ENCODE peak calls at places on chromosomes 7 and 10, in six cellular contexts. F, S, A, D, R and L are unnamed samples. For H3K4me1 and H3K36me3, the result is how much of the 10 kb centered on the place peaks cover.

GRCh38 chr10:13294156-13294555 is 5.7 kb downstream of the PHYH start:
- DNase-seq in A (no peak), R (no peak), S (no peak), F (no peak), D (no peak), L (no peak)

GRCh38 chr10:123891147-123892011 is at the start of gene CPXM2:
- DNase-seq in S (peak), F (no peak), D (no peak), A (peak), R (no peak), L (no peak)

GRCh38 chr7:116528008-116528789 is 3.4 kb downstream of the CAV1 start:
- DNase-seq in D (no peak), F (no peak), A (peak), S (peak), R (no peak), L (peak)

GRCh38 chr7:34070486-34071323 is 165.4 kb downstream of the BMPER start:
- DNase-seq in D (no peak), A (no peak), F (no peak), R (no peak), S (no peak), L (no peak)

GRCh38 chr7:17696422-17696821 is 243.9 kb downstream of the SNX13 start:
- DNase-seq in S (no peak), D (no peak), F (peak), A (no peak), R (peak), L (peak)

GRCh38 chr7:32241636-32242035 is 171.4 kb upstream of the PDE1C start:
- DNase-seq in F (no peak), D (no peak), S (no peak), A (no peak), R (no peak), L (no peak)

GRCh38 chr10:24722676-24723385 is 856 bp downstream of the ARHGAP21 start:
- DNase-seq in F (no peak), R (peak), A (peak), S (peak), D (peak), L (peak)

GRCh38 chr7:147570390-147570789 is 1020.2 kb upstream of the C7orf33 start:
- DNase-seq in R (no peak), D (no peak), A (no peak), F (no peak), S (no peak), L (no peak)

GRCh38 chr7:155145477-155146255 is 75.5 kb downstream of the HTR5A start:
- DNase-seq in A (no peak), D (no peak), F (no peak), R (no peak), S (no peak), L (no peak)

GRCh38 chr7:106811472-106811871 is 53.6 kb upstream of the PIK3CG start:
- DNase-seq in F (no peak), R (no peak), A (no peak), D (no peak), S (no peak), L (no peak)

GRCh38 chr10:122657255-122657654 is 42.4 kb downstream of the C10orf120 start:
- DNase-seq in S (no peak), R (no peak), F (no peak), D (no peak), A (no peak), L (no peak)

GRCh38 chr10:131848296-131848695 is 52.5 kb upstream of the PPP2R2D start:
- DNase-seq in A (no peak), D (no peak), F (no peak), R (peak), S (no peak), L (no peak)

GRCh38 chr7:117810642-117811512 is 62.4 kb downstream of the CTTNBP2 start:
- DNase-seq in D (no peak), R (no peak), A (no peak), S (peak), F (no peak), L (no peak)
- H3K4me1 ChIP-seq in D (under half), R (under half), A (under half), S (under half), F (under half), L (under half)

GRCh38 chr7:157141525-157142060 is 2.9 kb downstream of the UBE3C start:
- DNase-seq in R (no peak), S (no peak), F (no peak), D (no peak), A (no peak), L (no peak)
- H3K36me3 ChIP-seq in R (half or more), S (under half), F (under half), D (under half), A (under half), L (under half)

GRCh38 chr10:18341063-18341462 is 200.8 kb downstream of the CACNB2 start:
- DNase-seq in F (no peak), S (no peak), A (no peak), D (no peak), R (no peak), L (no peak)
- H3K4me3 ChIP-seq in F (peak), S (no peak), A (peak), D (no peak), R (no peak), L (peak)

GRCh38 chr10:77927343-77928256 is 1.0 kb upstream of the DLG5 start:
- DNase-seq in R (no peak), F (peak), A (no peak), S (peak), D (no peak), L (no peak)
- H3K4me1 ChIP-seq in R (under half), F (under half), A (under half), S (under half), D (under half), L (under half)